ENCODE peak calls at places on chromosomes 12 and 14, in ten cellular contexts. Y is naive thymus-derived CD8-positive, alpha-beta T cell; W is NCI-H1694; Z is activated T-helper 1 cell treated with anti-CD3 and anti-CD28 coated beads, Interleukin-12 subunit alpha, Interleukin-12 subunit beta, Interleukin-2, Interleukin-4 antibody, amounts not matched to agents 30 ng/mL and 10 ng/mL and 1 ng/mL, durations not matched to agents 14 hours and 24 hours and 36 hours; D is ELR; T is GDM1; Q is SHP77; C is stromal cell of bone marrow; H is coronary artery; A is adipocyte. U is an unnamed sample.

GRCh38 chr12:2481951-2482350 is 312.8 kb upstream of the FKBP4 start:
- DNase-seq in Z (no peak), C (no peak), A (no peak), T (no peak), Q (no peak), Y (no peak), W (peak; percentile 94), H (no peak), D (no peak), U (no peak)

GRCh38 chr14:49783394-49784010 is 15.5 kb downstream of the KLHDC2 start:
- DNase-seq in A (no peak), C (no peak), T (no peak), Q (no peak), D (no peak), W (no peak), H (no peak), Y (no peak), Z (no peak), U (no peak)

GRCh38 chr12:105382771-105383632 is 52.5 kb downstream of the C12orf75 start:
- DNase-seq in Q (peak; percentile 44), W (peak; percentile 70), C (peak; percentile 47), H (no peak), Z (peak; percentile 4), Y (no peak), T (peak; percentile 16), D (peak; percentile 85), A (peak; percentile 93), U (no peak)

GRCh38 chr12:117002040-117002832 is 91.5 kb downstream of the FBXW8 start:
- DNase-seq in Z (no peak), T (no peak), D (no peak), Y (no peak), W (no peak), A (no peak), H (no peak), Q (no peak), C (no peak), U (no peak)

GRCh38 chr12:108647936-108648287 is 14.2 kb upstream of the SELPLG start:
- DNase-seq in D (no peak), T (no peak), H (no peak), Y (no peak), Q (no peak), Z (no peak), A (no peak), W (no peak), C (no peak), U (no peak)

GRCh38 chr14:90614696-90615260 is 201.5 kb downstream of the TTC7B start:
- DNase-seq in D (no peak), Q (no peak), Y (no peak), W (no peak), Z (no peak), C (no peak), T (no peak), A (no peak), H (no peak), U (no peak)

GRCh38 chr12:71164166-71164876 is 6.5 kb upstream of the TSPAN8 start:
- DNase-seq in Q (no peak), H (no peak), C (no peak), A (no peak), D (no peak), W (no peak), Y (no peak), T (no peak), Z (no peak), U (no peak)

GRCh38 chr14:104536942-104537612 is 42.5 kb upstream of the C14orf180 start:
- DNase-seq in Z (no peak), C (no peak), Y (no peak), D (peak; percentile 52), W (no peak), Q (no peak), H (no peak), A (peak; percentile 17), T (no peak), U (no peak)

GRCh38 chr12:46677749-46678148 is 148.0 kb downstream of the SLC38A4 start:
- DNase-seq in C (no peak), A (peak; percentile 41), Q (no peak), Y (no peak), D (peak; percentile 65), W (no peak), H (no peak), Z (no peak), T (no peak), U (no peak)

GRCh38 chr14:59278111-59278510 is 89.6 kb downstream of the DAAM1 start:
- DNase-seq in Y (no peak), Z (no peak), A (peak; percentile 85), T (no peak), Q (no peak), C (no peak), D (peak; percentile 98), W (no peak), H (no peak), U (no peak)

GRCh38 chr14:64815257-64815656 is 64.5 kb downstream of the SPTB start:
- DNase-seq in A (no peak), W (no peak), C (no peak), Z (no peak), H (no peak), Q (peak; percentile 91), Y (no peak), D (no peak), T (no peak), U (no peak)

GRCh38 chr14:90518941-90519256 is 122.1 kb downstream of the CALM1 start:
- DNase-seq in Q (peak; percentile 13), C (no peak), T (no peak), A (no peak), D (peak; percentile 42), Z (peak; percentile 27), Y (no peak), H (no peak), W (peak; percentile 38), U (no peak)

GRCh38 chr14:90986510-90986909 is 73.9 kb downstream of the RPS6KA5 start:
- DNase-seq in Q (no peak), Y (no peak), T (no peak), W (no peak), C (no peak), D (no peak), Z (no peak), H (no peak), A (no peak), U (no peak)

GRCh38 chr14:95683793-95684192 is 2.4 kb upstream of the TCL1B start:
- DNase-seq in Q (no peak), Y (no peak), A (no peak), W (no peak), Z (no peak), T (no peak), H (no peak), C (no peak), D (peak; percentile 26), U (no peak)

GRCh38 chr12:19490908-19491307 is 51.6 kb downstream of the AEBP2 start:
- DNase-seq in Z (no peak), H (no peak), T (no peak), Y (no peak), W (no peak), D (no peak), Q (no peak), A (no peak), C (no peak), U (no peak)

GRCh38 chr14:32300146-32300545 is 29.0 kb upstream of the AKAP6 start:
- DNase-seq in W (no peak), T (no peak), H (no peak), Q (no peak), D (no peak), Z (no peak), A (no peak), Y (no peak), C (no peak), U (no peak)

GRCh38 chr12:51926718-51927117 is 19.4 kb downstream of the ACVRL1 start:
- DNase-seq in A (no peak), T (no peak), W (no peak), Q (no peak), Y (peak; percentile 24), C (no peak), Z (peak; percentile 24), H (no peak), D (peak; percentile 46), U (no peak)

GRCh38 chr14:90698379-90698869 is 117.8 kb downstream of the TTC7B start:
- DNase-seq in Z (no peak), Q (peak; percentile 75), A (peak; percentile 68), T (no peak), H (peak; percentile 81), C (peak; percentile 59), W (peak; percentile 95), D (no peak), Y (no peak), U (peak; percentile 75)

GRCh38 chr12:89373772-89374572 is 21.7 kb upstream of the DUSP6 start:
- DNase-seq in C (peak; percentile 71), Y (no peak), D (peak; percentile 87), H (no peak), T (no peak), Z (no peak), Q (no peak), W (no peak), A (peak; percentile 75), U (peak; percentile 15)

GRCh38 chr14:40757376-40757775 is 849.3 kb upstream of the LRFN5 start:
- DNase-seq in C (no peak), Q (no peak), H (no peak), A (no peak), D (no peak), Z (no peak), W (no peak), T (no peak), Y (no peak), U (no peak)

GRCh38 chr14:75200451-75200850 is 24.0 kb upstream of the TMED10 start:
- DNase-seq in W (no peak), Z (no peak), T (no peak), Y (no peak), C (no peak), H (no peak), A (no peak), D (no peak), Q (no peak), U (no peak)

GRCh38 chr12:133010657-133011297 is 24.6 kb downstream of the ZNF26 start:
- DNase-seq in Q (no peak), Z (no peak), A (no peak), C (no peak), D (no peak), Y (no peak), W (no peak), T (no peak), H (no peak), U (no peak)

GRCh38 chr14:100530270-100531072 is 56.7 kb downstream of the BEGAIN start:
- DNase-seq in W (no peak), H (no peak), D (no peak), A (no peak), Z (no peak), Q (no peak), Y (no peak), T (no peak), C (no peak), U (no peak)

GRCh38 chr12:80222261-80222660 is 122.9 kb downstream of the OTOGL start:
- DNase-seq in D (peak; percentile 27), T (no peak), H (no peak), C (no peak), A (no peak), Z (no peak), Q (no peak), Y (no peak), W (no peak), U (no peak)

GRCh38 chr14:68843471-68844209 is 50.8 kb upstream of the ZFP36L1 start:
- DNase-seq in W (peak; percentile 64), C (peak; percentile 48), Y (peak; percentile 52), T (peak; percentile 51), D (peak; percentile 71), A (peak; percentile 86), Q (peak; percentile 37), Z (peak; percentile 56), H (no peak), U (peak; percentile 33)

GRCh38 chr12:89278169-89278568 is 74.1 kb downstream of the DUSP6 start:
- DNase-seq in A (no peak), T (no peak), Z (no peak), Y (no peak), W (no peak), Q (no peak), C (no peak), D (no peak), H (no peak), U (no peak)

GRCh38 chr14:101891471-101891870 is 72.9 kb upstream of the DYNC1H1 start:
- DNase-seq in W (no peak), H (no peak), C (no peak), D (no peak), Q (no peak), T (no peak), A (no peak), Y (no peak), Z (no peak), U (no peak)

GRCh38 chr12:115941362-115941761 is 336.1 kb downstream of the MED13L start:
- DNase-seq in C (peak; percentile 50), T (no peak), Y (no peak), H (no peak), Q (no peak), Z (no peak), W (no peak), A (no peak), D (peak; percentile 37), U (no peak)

U was measured in gastrocnemius medialis.